ENCODE peak calls at places on chromosome 12, in eight cellular contexts. F, T, E, D, O, B, Q and V are unnamed samples.
A peak's percentile ranks its signal among the peaks of the same experiment; 100 is the strongest.

GRCh38 chr12:97837401-97837800 is 374.8 kb downstream of the RMST start:
- DNase-seq in F (peak; percentile 63), Q (no peak), B (no peak), E (peak; percentile 13), T (no peak), O (no peak), D (no peak), V (no peak)

GRCh38 chr12:108457006-108457733 is 57.9 kb upstream of the FICD start:
- DNase-seq in T (no peak), O (no peak), D (no peak), E (peak; percentile 63), F (peak; percentile 64), B (peak; percentile 30), Q (no peak), V (no peak)

GRCh38 chr12:70733385-70733784 is 96.2 kb upstream of the PTPRB start:
- DNase-seq in T (no peak), D (no peak), E (peak; percentile 73), B (peak; percentile 64), F (peak; percentile 65), Q (no peak), O (no peak), V (no peak)

GRCh38 chr12:108610336-108610815 is 12.5 kb upstream of the TMEM119 start:
- DNase-seq in E (no peak), B (no peak), O (no peak), T (no peak), Q (no peak), D (no peak), F (no peak), V (no peak)

GRCh38 chr12:102197789-102198188 is at the start of gene PMCH:
- DNase-seq in Q (no peak), E (peak; percentile 7), T (no peak), O (no peak), D (no peak), B (no peak), F (peak; percentile 54), V (no peak)

GRCh38 chr12:28958553-28959195 is 190.4 kb upstream of the FAR2 start:
- DNase-seq in D (no peak), F (peak; percentile 44), B (no peak), O (no peak), E (no peak), Q (no peak), T (no peak), V (no peak)

GRCh38 chr12:5507944-5508343 is 76.0 kb downstream of the NTF3 start:
- DNase-seq in B (no peak), O (no peak), D (no peak), F (no peak), T (no peak), E (no peak), Q (no peak), V (no peak)

GRCh38 chr12:76340680-76341435 is 7.4 kb downstream of the BBS10 start:
- DNase-seq in Q (no peak), E (no peak), B (no peak), F (no peak), T (no peak), O (no peak), D (no peak), V (no peak)

GRCh38 chr12:108972226-108972757 is 48.6 kb downstream of the SVOP start:
- DNase-seq in T (no peak), O (no peak), Q (no peak), D (no peak), B (no peak), E (no peak), F (peak; percentile 25), V (no peak)

GRCh38 chr12:64669270-64669842 is 59.1 kb downstream of the RASSF3 start:
- DNase-seq in O (no peak), Q (no peak), T (peak; percentile 60), E (no peak), F (peak; percentile 67), D (no peak), B (no peak), V (peak; percentile 71)

GRCh38 chr12:2054091-2055018 is 1.6 kb downstream of the CACNA1C start:
- DNase-seq in Q (no peak), D (no peak), B (peak; percentile 29), O (no peak), T (no peak), F (no peak), E (no peak), V (no peak)

GRCh38 chr12:46154221-46154975 is 114.4 kb downstream of the SLC38A1 start:
- DNase-seq in E (peak; percentile 62), F (peak; percentile 62), T (no peak), D (no peak), Q (no peak), B (no peak), O (no peak), V (no peak)

GRCh38 chr12:90672081-90672480 is 282.9 kb downstream of the CCER1 start:
- DNase-seq in Q (no peak), O (no peak), B (no peak), E (no peak), F (no peak), T (no peak), D (no peak), V (no peak)

GRCh38 chr12:6632026-6632978 is 3.5 kb downstream of the LPAR5 start:
- DNase-seq in B (no peak), T (peak; percentile 49), Q (no peak), O (no peak), E (peak; percentile 28), D (peak; percentile 41), F (peak; percentile 15), V (no peak)

GRCh38 chr12:58502857-58503256 is 417.4 kb downstream of the LRIG3 start:
- DNase-seq in T (no peak), O (no peak), E (no peak), Q (no peak), F (no peak), B (no peak), D (no peak), V (no peak)

GRCh38 chr12:76942276-76942675 is 63.5 kb upstream of the CSRP2 start:
- DNase-seq in T (no peak), D (no peak), F (no peak), B (no peak), E (no peak), Q (no peak), O (no peak), V (no peak)

GRCh38 chr12:91972896-91973295 is 172.8 kb downstream of the BTG1 start:
- DNase-seq in D (no peak), F (no peak), T (no peak), E (no peak), B (no peak), O (no peak), Q (no peak), V (no peak)

GRCh38 chr12:7015555-7016370 is 2.5 kb downstream of the LPCAT3 start:
- DNase-seq in T (no peak), B (no peak), E (no peak), D (no peak), Q (no peak), O (no peak), F (no peak), V (no peak)

GRCh38 chr12:42588981-42589464 is 523 bp downstream of the PRICKLE1 start:
- DNase-seq in Q (no peak), B (peak; percentile 37), O (no peak), F (peak; percentile 57), T (no peak), E (peak; percentile 43), D (no peak), V (no peak)

GRCh38 chr12:131116437-131117117 is 162.9 kb downstream of the ADGRD1 start:
- DNase-seq in Q (no peak), D (no peak), E (no peak), O (no peak), B (peak; percentile 7), F (peak; percentile 49), T (no peak), V (no peak)

GRCh38 chr12:10310926-10311705 is 3.4 kb downstream of the KLRD1 start:
- DNase-seq in T (no peak), Q (no peak), F (no peak), B (no peak), D (no peak), O (no peak), E (peak; percentile 28), V (no peak)

GRCh38 chr12:2120982-2121758 is 68.4 kb downstream of the CACNA1C start:
- DNase-seq in E (no peak), O (no peak), B (no peak), F (peak; percentile 4), T (no peak), D (no peak), Q (no peak), V (no peak)

GRCh38 chr12:121222847-121223246 is 12.9 kb downstream of the P2RX4 start:
- DNase-seq in F (no peak), B (no peak), O (no peak), T (no peak), Q (no peak), E (no peak), D (no peak), V (peak; percentile 18)

GRCh38 chr12:12676605-12677004 is 19.4 kb downstream of the GPR19 start:
- DNase-seq in T (no peak), E (no peak), Q (no peak), F (no peak), O (no peak), D (no peak), B (no peak), V (no peak)

GRCh38 chr12:16605666-16606116 is 271 bp downstream of the LMO3 start:
- DNase-seq in E (no peak), D (no peak), O (no peak), T (no peak), B (peak; percentile 41), F (peak; percentile 29), Q (no peak), V (no peak)

GRCh38 chr12:101743724-101744472 is 4.6 kb upstream of the SYCP3 start:
- DNase-seq in T (no peak), F (peak; percentile 20), O (no peak), E (no peak), D (no peak), Q (no peak), B (no peak), V (no peak)

GRCh38 chr12:93061414-93062099 is 132.5 kb upstream of the EEA1 start:
- DNase-seq in F (no peak), T (no peak), E (no peak), B (peak; percentile 63), Q (peak; percentile 32), O (no peak), D (no peak), V (no peak)

GRCh38 chr12:26109343-26109841 is 15.4 kb downstream of the BHLHE41 start:
- DNase-seq in B (no peak), O (no peak), D (no peak), F (no peak), Q (no peak), E (no peak), T (no peak), V (no peak)

GRCh38 chr12:124727922-124728321 is 135.7 kb downstream of the SCARB1 start:
- DNase-seq in O (no peak), F (no peak), B (no peak), T (no peak), Q (no peak), E (peak; percentile 29), D (no peak), V (no peak)